ENCODE peak calls at places on chromosomes 16 and 17, in five cellular contexts. One of them, this sample, is unnamed.

GRCh38 chr17:79808763-79809529 is 12.1 kb upstream of the CBX8 start:
- DNase-seq in SJCRH30: no peak
- DNase-seq in endodermal cell: peak
- DNase-seq in CD8-positive, alpha-beta T cell: no peak
- DNase-seq in fibroblast of mammary gland: no peak
- DNase-seq in this sample: no peak

GRCh38 chr16:57366544-57367040 is 5.7 kb upstream of the CX3CL1 start:
- DNase-seq in SJCRH30: no peak
- DNase-seq in endodermal cell: no peak
- DNase-seq in CD8-positive, alpha-beta T cell: no peak
- DNase-seq in fibroblast of mammary gland: no peak
- DNase-seq in this sample: no peak

GRCh38 chr16:21277927-21278706 is at the start of gene CRYM:
- DNase-seq in SJCRH30: no peak
- DNase-seq in endodermal cell: peak
- DNase-seq in CD8-positive, alpha-beta T cell: no peak
- DNase-seq in fibroblast of mammary gland: peak
- DNase-seq in this sample: peak

GRCh38 chr16:16141784-16142396 is 81.4 kb downstream of the ABCC6 start:
- DNase-seq in SJCRH30: no peak
- DNase-seq in endodermal cell: no peak
- DNase-seq in CD8-positive, alpha-beta T cell: no peak
- DNase-seq in fibroblast of mammary gland: no peak
- DNase-seq in this sample: no peak

GRCh38 chr17:20073056-20073979 is 64.2 kb downstream of the SPECC1 start:
- DNase-seq in SJCRH30: no peak
- DNase-seq in endodermal cell: no peak
- DNase-seq in CD8-positive, alpha-beta T cell: peak
- DNase-seq in fibroblast of mammary gland: peak
- DNase-seq in this sample: peak

GRCh38 chr16:76278976-76279375 is 1.8 kb downstream of the CNTNAP4 start:
- DNase-seq in SJCRH30: no peak
- DNase-seq in endodermal cell: no peak
- DNase-seq in CD8-positive, alpha-beta T cell: no peak
- DNase-seq in fibroblast of mammary gland: peak
- DNase-seq in this sample: no peak

GRCh38 chr16:68377667-68378420 is 67.0 kb downstream of the PRMT7 start:
- DNase-seq in SJCRH30: no peak
- DNase-seq in endodermal cell: no peak
- DNase-seq in CD8-positive, alpha-beta T cell: no peak
- DNase-seq in fibroblast of mammary gland: no peak
- DNase-seq in this sample: no peak

GRCh38 chr16:81779540-81780320 is 639 bp downstream of the PLCG2 start:
- DNase-seq in SJCRH30: no peak
- DNase-seq in endodermal cell: peak
- DNase-seq in CD8-positive, alpha-beta T cell: no peak
- DNase-seq in fibroblast of mammary gland: no peak
- DNase-seq in this sample: peak

GRCh38 chr16:85903576-85903975 is 4.6 kb downstream of the IRF8 start:
- DNase-seq in SJCRH30: no peak
- DNase-seq in endodermal cell: no peak
- DNase-seq in CD8-positive, alpha-beta T cell: no peak
- DNase-seq in fibroblast of mammary gland: no peak
- DNase-seq in this sample: no peak

GRCh38 chr16:85906349-85906748 is 7.4 kb downstream of the IRF8 start:
- DNase-seq in SJCRH30: no peak
- DNase-seq in endodermal cell: no peak
- DNase-seq in CD8-positive, alpha-beta T cell: no peak
- DNase-seq in fibroblast of mammary gland: no peak
- DNase-seq in this sample: no peak

GRCh38 chr16:85902366-85903155 is 3.6 kb downstream of the IRF8 start:
- DNase-seq in SJCRH30: no peak
- DNase-seq in endodermal cell: peak
- DNase-seq in CD8-positive, alpha-beta T cell: peak
- DNase-seq in fibroblast of mammary gland: no peak
- DNase-seq in this sample: no peak

GRCh38 chr16:85908444-85908843 is 9.5 kb downstream of the IRF8 start:
- DNase-seq in SJCRH30: no peak
- DNase-seq in endodermal cell: no peak
- DNase-seq in CD8-positive, alpha-beta T cell: no peak
- DNase-seq in fibroblast of mammary gland: no peak
- DNase-seq in this sample: no peak

GRCh38 chr16:85905110-85906095 is 6.4 kb downstream of the IRF8 start:
- DNase-seq in SJCRH30: no peak
- DNase-seq in endodermal cell: no peak
- DNase-seq in CD8-positive, alpha-beta T cell: no peak
- DNase-seq in fibroblast of mammary gland: no peak
- DNase-seq in this sample: no peak
- H3K4me3 ChIP-seq in SJCRH30: no peak
- H3K4me3 ChIP-seq in endodermal cell: no peak
- H3K4me3 ChIP-seq in CD8-positive, alpha-beta T cell: no peak
- H3K4me3 ChIP-seq in fibroblast of mammary gland: no peak
- H3K4me3 ChIP-seq in this sample: no peak

GRCh38 chr16:86305440-86305839 is 204.9 kb upstream of the FOXF1 start:
- DNase-seq in SJCRH30: no peak
- DNase-seq in endodermal cell: no peak
- DNase-seq in CD8-positive, alpha-beta T cell: no peak
- DNase-seq in fibroblast of mammary gland: no peak
- DNase-seq in this sample: no peak
- H3K4me3 ChIP-seq in SJCRH30: no peak
- H3K4me3 ChIP-seq in endodermal cell: no peak
- H3K4me3 ChIP-seq in CD8-positive, alpha-beta T cell: no peak
- H3K4me3 ChIP-seq in fibroblast of mammary gland: no peak
- H3K4me3 ChIP-seq in this sample: no peak

DNA sequence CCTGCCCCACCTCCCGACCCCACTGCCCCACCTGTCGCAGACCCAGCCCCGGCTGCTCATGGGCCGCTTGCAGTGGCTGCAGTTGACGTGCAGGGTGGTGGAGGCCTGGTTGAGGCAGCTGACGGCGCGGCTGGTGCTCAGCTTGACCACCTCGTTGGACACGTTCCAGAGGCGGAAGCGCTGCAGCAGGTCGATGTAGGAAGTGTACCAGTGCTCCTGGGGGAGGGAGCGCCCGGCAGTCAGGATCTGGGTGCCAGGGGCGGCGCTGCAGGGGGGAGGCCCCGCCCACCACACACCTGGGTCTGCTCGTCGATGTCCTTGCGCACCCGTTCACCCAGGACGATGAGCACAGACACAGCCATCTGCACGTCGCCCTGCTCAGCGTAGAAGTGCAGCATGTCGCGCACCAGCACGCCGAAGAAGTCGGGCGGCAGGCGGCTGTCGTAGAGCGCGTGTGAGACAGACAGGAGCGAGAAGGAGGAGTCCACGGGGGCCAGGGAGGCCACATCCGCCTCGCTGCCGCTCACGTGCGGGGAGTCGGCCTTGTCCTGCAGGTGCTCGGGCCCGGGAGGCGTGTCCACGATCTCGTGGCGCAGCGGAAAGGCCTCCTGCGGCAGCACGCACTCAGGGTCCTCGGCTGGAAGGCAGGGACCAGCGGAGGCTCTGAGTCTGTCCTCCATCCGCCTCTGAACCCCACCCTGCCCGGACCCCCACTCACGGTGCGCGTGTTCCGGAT is 995 bp upstream of the JMJD8 start:
- DNase-seq in SJCRH30: no peak
- DNase-seq in endodermal cell: no peak
- DNase-seq in CD8-positive, alpha-beta T cell: no peak
- DNase-seq in fibroblast of mammary gland: no peak
- DNase-seq in this sample: no peak
- H3K4me3 ChIP-seq in SJCRH30: no peak
- H3K4me3 ChIP-seq in endodermal cell: no peak
- H3K4me3 ChIP-seq in CD8-positive, alpha-beta T cell: no peak
- H3K4me3 ChIP-seq in fibroblast of mammary gland: no peak
- H3K4me3 ChIP-seq in this sample: peak

DNA sequence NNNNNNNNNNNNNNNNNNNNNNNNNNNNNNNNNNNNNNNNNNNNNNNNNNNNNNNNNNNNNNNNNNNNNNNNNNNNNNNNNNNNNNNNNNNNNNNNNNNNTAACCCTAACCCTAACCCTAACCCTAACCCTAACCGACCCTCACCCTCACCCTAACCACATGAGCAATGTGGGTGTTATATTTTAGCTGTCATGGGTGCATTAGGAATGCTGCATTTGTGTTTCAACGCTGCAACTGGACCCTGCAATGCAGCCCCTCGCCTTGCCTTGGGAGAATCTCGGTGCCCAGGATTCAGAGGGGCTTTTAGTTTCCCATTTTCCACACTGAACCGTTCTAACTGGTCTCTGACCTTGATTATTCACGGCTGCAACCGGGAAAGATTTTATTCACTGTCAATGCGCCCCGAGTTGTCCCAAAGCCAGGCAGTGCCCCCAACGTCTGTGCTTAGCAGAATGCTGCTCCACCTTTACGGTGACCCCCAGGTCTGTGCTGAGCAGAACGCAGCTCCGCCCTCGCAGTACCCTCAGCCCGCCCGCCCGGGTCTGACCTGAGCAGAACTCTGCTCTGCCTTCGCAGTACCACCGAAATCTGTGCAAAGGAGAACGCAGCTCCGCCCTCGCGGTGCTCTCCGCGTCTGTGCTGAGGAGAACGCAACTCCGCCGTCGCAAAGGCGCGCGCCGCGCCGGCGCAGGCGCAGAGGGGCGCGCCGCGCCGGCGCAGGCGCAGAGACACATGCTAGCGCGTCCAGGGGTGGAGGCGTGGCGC is 43.3 kb downstream of the POLR3K start:
- DNase-seq in SJCRH30: no peak
- DNase-seq in endodermal cell: no peak
- DNase-seq in CD8-positive, alpha-beta T cell: no peak
- DNase-seq in fibroblast of mammary gland: no peak
- DNase-seq in this sample: no peak
- H3K4me3 ChIP-seq in SJCRH30: no peak
- H3K4me3 ChIP-seq in endodermal cell: no peak
- H3K4me3 ChIP-seq in CD8-positive, alpha-beta T cell: no peak
- H3K4me3 ChIP-seq in fibroblast of mammary gland: peak
- H3K4me3 ChIP-seq in this sample: no peak

GRCh38 chr16:1466968-1467521 is 7.8 kb downstream of the CLCN7 start:
- DNase-seq in SJCRH30: no peak
- DNase-seq in endodermal cell: no peak
- DNase-seq in CD8-positive, alpha-beta T cell: no peak
- DNase-seq in fibroblast of mammary gland: no peak
- DNase-seq in this sample: peak

GRCh38 chr16:1470543-1471251 is 4.1 kb downstream of the CLCN7 start:
- DNase-seq in SJCRH30: no peak
- DNase-seq in endodermal cell: no peak
- DNase-seq in CD8-positive, alpha-beta T cell: no peak
- DNase-seq in fibroblast of mammary gland: peak
- DNase-seq in this sample: no peak

GRCh38 chr16:1471569-1472194 is 3.1 kb downstream of the CLCN7 start:
- DNase-seq in SJCRH30: no peak
- DNase-seq in endodermal cell: no peak
- DNase-seq in CD8-positive, alpha-beta T cell: no peak
- DNase-seq in fibroblast of mammary gland: no peak
- DNase-seq in this sample: no peak

GRCh38 chr16:1468456-1468855 is 6.4 kb downstream of the CLCN7 start:
- DNase-seq in SJCRH30: no peak
- DNase-seq in endodermal cell: no peak
- DNase-seq in CD8-positive, alpha-beta T cell: no peak
- DNase-seq in fibroblast of mammary gland: peak
- DNase-seq in this sample: no peak

DNA sequence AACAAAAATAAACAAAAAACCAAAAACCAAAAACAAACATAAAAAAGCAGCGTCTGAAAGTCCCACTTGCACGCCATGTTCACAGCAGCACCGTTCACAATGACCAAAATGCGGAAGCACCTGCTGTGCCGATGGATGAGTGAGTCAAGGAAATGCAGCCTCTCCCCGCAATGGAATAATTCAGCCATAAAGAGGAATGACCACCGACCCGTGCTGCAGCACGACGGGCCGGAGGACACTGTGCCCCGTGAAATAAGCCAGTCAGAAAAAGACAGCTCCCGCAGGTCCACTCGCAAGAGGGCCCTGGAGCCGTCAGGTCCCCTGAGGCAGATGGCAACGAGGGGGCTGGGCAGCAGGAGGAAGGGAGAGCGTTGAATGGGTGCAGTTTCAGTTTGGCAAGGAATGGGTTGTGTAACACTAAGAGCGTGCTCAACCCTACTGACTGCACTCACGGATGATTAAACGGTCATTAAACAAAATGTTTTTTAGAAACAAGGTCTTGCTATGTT is 5.1 kb downstream of the CLCN7 start:
- DNase-seq in SJCRH30: no peak
- DNase-seq in endodermal cell: no peak
- DNase-seq in CD8-positive, alpha-beta T cell: no peak
- DNase-seq in fibroblast of mammary gland: peak
- DNase-seq in this sample: no peak
- H3K4me3 ChIP-seq in SJCRH30: no peak
- H3K4me3 ChIP-seq in endodermal cell: no peak
- H3K4me3 ChIP-seq in CD8-positive, alpha-beta T cell: no peak
- H3K4me3 ChIP-seq in fibroblast of mammary gland: no peak
- H3K4me3 ChIP-seq in this sample: no peak

GRCh38 chr17:54899721-54900456 is 763 bp upstream of the TOM1L1 start:
- DNase-seq in SJCRH30: no peak
- DNase-seq in endodermal cell: peak
- DNase-seq in CD8-positive, alpha-beta T cell: no peak
- DNase-seq in fibroblast of mammary gland: no peak
- DNase-seq in this sample: no peak
- H3K4me3 ChIP-seq in SJCRH30: peak
- H3K4me3 ChIP-seq in endodermal cell: peak
- H3K4me3 ChIP-seq in CD8-positive, alpha-beta T cell: no peak
- H3K4me3 ChIP-seq in fibroblast of mammary gland: peak
- H3K4me3 ChIP-seq in this sample: peak

GRCh38 chr17:70668276-70668937 is 499.1 kb downstream of the KCNJ2 start:
- DNase-seq in SJCRH30: no peak
- DNase-seq in endodermal cell: no peak
- DNase-seq in CD8-positive, alpha-beta T cell: no peak
- DNase-seq in fibroblast of mammary gland: no peak
- DNase-seq in this sample: no peak
- H3K4me3 ChIP-seq in SJCRH30: no peak
- H3K4me3 ChIP-seq in endodermal cell: no peak
- H3K4me3 ChIP-seq in CD8-positive, alpha-beta T cell: no peak
- H3K4me3 ChIP-seq in fibroblast of mammary gland: no peak
- H3K4me3 ChIP-seq in this sample: no peak

DNA sequence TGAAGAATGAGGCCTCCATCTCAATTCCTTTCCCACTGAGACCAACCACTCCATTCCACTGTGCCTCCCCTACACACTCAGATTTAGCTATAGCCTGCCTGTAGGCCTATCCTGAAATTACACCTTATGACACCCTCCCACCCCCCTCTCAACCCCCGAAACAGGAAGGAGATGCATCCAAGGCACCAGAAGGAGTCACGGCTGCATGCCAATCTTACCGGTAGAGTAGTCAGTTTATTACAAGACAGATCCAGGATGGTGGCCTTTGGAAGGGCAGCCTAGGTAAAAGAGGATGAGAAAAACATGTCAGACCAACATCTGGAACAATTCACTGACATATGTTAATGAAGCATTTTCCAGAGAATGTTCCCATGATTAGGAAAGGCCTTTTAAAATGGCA is 2.6 kb downstream of the LRRC59 start:
- DNase-seq in SJCRH30: no peak
- DNase-seq in endodermal cell: no peak
- DNase-seq in CD8-positive, alpha-beta T cell: no peak
- DNase-seq in fibroblast of mammary gland: peak
- DNase-seq in this sample: no peak
- H3K4me3 ChIP-seq in SJCRH30: no peak
- H3K4me3 ChIP-seq in endodermal cell: peak
- H3K4me3 ChIP-seq in CD8-positive, alpha-beta T cell: no peak
- H3K4me3 ChIP-seq in fibroblast of mammary gland: peak
- H3K4me3 ChIP-seq in this sample: no peak